ENCODE peak calls at places on chromosomes 7 and 10, in four cellular contexts. M is NCI-H1436; F is M059J; Q is CD4-positive, CD25-positive, alpha-beta regulatory T cell. O is an unnamed sample.

GRCh38 chr7:35504365-35504764 is 190.6 kb downstream of the HERPUD2 start:
- DNase-seq in Q (no peak), M (no peak), F (peak; percentile 8), O (no peak)

GRCh38 chr10:59674211-59674836 is 35.3 kb downstream of the SLC16A9 start:
- DNase-seq in F (peak; percentile 24), Q (no peak), M (no peak), O (peak; percentile 65)

GRCh38 chr7:123191132-123191531 is 8.6 kb downstream of the SLC13A1 start:
- DNase-seq in F (no peak), M (no peak), Q (no peak), O (peak; percentile 87)

GRCh38 chr7:143385891-143386781 is 5.0 kb downstream of the ZYX start:
- DNase-seq in Q (no peak), M (no peak), F (no peak), O (no peak)

GRCh38 chr7:116500071-116500853 is 724 bp downstream of the CAV2 start:
- DNase-seq in M (no peak), Q (no peak), F (peak; percentile 89), O (peak; percentile 81)

GRCh38 chr10:70915806-70916205 is 27.4 kb upstream of the PCBD1 start:
- DNase-seq in F (no peak), Q (no peak), M (no peak), O (no peak)

GRCh38 chr7:102914585-102914984 is 1.8 kb downstream of the LRRC17 start:
- DNase-seq in F (peak; percentile 55), M (no peak), Q (no peak), O (no peak)

GRCh38 chr7:11341285-11341944 is 367.7 kb downstream of the PHF14 start:
- DNase-seq in Q (no peak), M (peak; percentile 43), F (peak; percentile 46), O (peak; percentile 50)

GRCh38 chr7:132771301-132771730 is 195.0 kb upstream of the PLXNA4 start:
- DNase-seq in M (no peak), F (no peak), Q (no peak), O (no peak)

GRCh38 chr10:10007972-10008371 is 1009.7 kb upstream of the CELF2 start:
- DNase-seq in Q (no peak), F (no peak), M (no peak), O (no peak)

GRCh38 chr10:12832096-12832495 is 169.4 kb downstream of the CCDC3 start:
- DNase-seq in M (no peak), F (no peak), Q (no peak), O (no peak)

GRCh38 chr10:56547163-56547562 is 186.1 kb upstream of the ZWINT start:
- DNase-seq in F (no peak), M (no peak), Q (no peak), O (no peak)

GRCh38 chr7:83166-83840 is 109.1 kb upstream of the FAM20C start:
- DNase-seq in F (no peak), Q (no peak), M (no peak), O (no peak)

O was measured in renal cortical epithelial cell.